ENCODE peak calls at places on chromosomes 13 and 19, in seven cellular contexts. T is ovary, K is esophagus muscularis mucosa, W is uterus, R is sigmoid colon, D is HepG2, A is thyroid gland. V is an unnamed sample.

GRCh38 chr13:110244096-110244830 is 62.7 kb downstream of the COL4A1 start:
- DNase-seq in A (no peak), D (no peak), W (no peak), K (peak), R (no peak), T (no peak), V (no peak)

GRCh38 chr13:33711441-33711840 is 106.5 kb upstream of the RFC3 start:
- DNase-seq in K (no peak), A (no peak), R (no peak), D (no peak), W (no peak), T (no peak), V (no peak)

GRCh38 chr13:109345433-109345941 is 440.9 kb downstream of the IRS2 start:
- DNase-seq in D (no peak), T (no peak), R (no peak), K (no peak), A (no peak), W (no peak), V (no peak)

GRCh38 chr19:33673996-33674395 is 52.2 kb downstream of the CHST8 start:
- DNase-seq in R (peak), A (no peak), K (no peak), W (no peak), T (no peak), D (no peak), V (no peak)

GRCh38 chr19:5048091-5048726 is 79.3 kb downstream of the KDM4B start:
- DNase-seq in D (peak), R (peak), T (peak), W (peak), A (peak), K (no peak), V (peak)

GRCh38 chr13:32829269-32829668 is 187.0 kb upstream of the KL start:
- DNase-seq in R (no peak), T (no peak), A (no peak), W (no peak), D (no peak), K (no peak), V (no peak)

GRCh38 chr13:112773601-112774447 is 84.0 kb downstream of the ATP11A start:
- DNase-seq in K (no peak), D (no peak), T (no peak), A (no peak), W (no peak), R (no peak), V (no peak)

GRCh38 chr13:26998265-26998664 is 173.3 kb downstream of the USP12 start:
- DNase-seq in T (no peak), D (no peak), A (no peak), W (no peak), K (no peak), R (no peak), V (no peak)

GRCh38 chr13:82717249-82717648 is 1165.0 kb downstream of the SLITRK1 start:
- DNase-seq in D (no peak), R (no peak), T (no peak), K (no peak), W (no peak), A (no peak), V (no peak)

GRCh38 chr19:29741776-29742175 is 26.7 kb upstream of the C19orf12 start:
- DNase-seq in D (no peak), A (no peak), W (no peak), T (no peak), R (no peak), K (no peak), V (no peak)

GRCh38 chr13:28716511-28716910 is 2.3 kb downstream of the SLC46A3 start:
- DNase-seq in D (no peak), R (peak), A (no peak), W (peak), K (no peak), T (peak), V (no peak)

GRCh38 chr13:112670864-112671263 is 19.0 kb upstream of the ATP11A start:
- DNase-seq in W (peak), A (no peak), K (no peak), T (no peak), D (no peak), R (peak), V (no peak)

GRCh38 chr13:29771247-29771646 is 79.2 kb downstream of the UBL3 start:
- DNase-seq in D (peak), R (no peak), A (no peak), K (no peak), W (no peak), T (no peak), V (no peak)

GRCh38 chr19:1168562-1168873 is 5.5 kb downstream of the SBNO2 start:
- DNase-seq in T (no peak), A (no peak), K (no peak), R (no peak), W (no peak), D (no peak), V (no peak)

GRCh38 chr19:57282011-57282636 is 1.8 kb downstream of the ZNF460 start:
- DNase-seq in D (no peak), A (no peak), R (no peak), T (no peak), W (no peak), K (no peak), V (no peak)

GRCh38 chr13:70703755-70704154 is 595.5 kb upstream of the KLHL1 start:
- DNase-seq in K (no peak), R (no peak), T (no peak), D (no peak), A (no peak), W (no peak), V (no peak)

GRCh38 chr19:53086949-53087348 is 16.3 kb downstream of the ZNF160 start:
- DNase-seq in D (no peak), W (peak), T (peak), A (peak), K (no peak), R (no peak), V (peak)

GRCh38 chr19:34165295-34165738 is 7.0 kb upstream of the LSM14A start:
- DNase-seq in D (no peak), W (no peak), A (no peak), K (no peak), R (no peak), T (no peak), V (no peak)

GRCh38 chr13:87131611-87132010 is 539.6 kb upstream of the SLITRK5 start:
- DNase-seq in K (no peak), D (no peak), W (no peak), T (no peak), A (no peak), R (no peak), V (no peak)

GRCh38 chr13:31885994-31886393 is 145.6 kb upstream of the FRY start:
- DNase-seq in A (peak), D (no peak), K (no peak), W (no peak), R (no peak), T (no peak), V (no peak)

GRCh38 chr13:96003304-96003703 is 49.9 kb downstream of the UGGT2 start:
- DNase-seq in K (no peak), W (no peak), D (no peak), T (no peak), A (no peak), R (no peak), V (no peak)

GRCh38 chr13:97200081-97200942 is 21.8 kb upstream of the MBNL2 start:
- DNase-seq in R (no peak), K (no peak), D (no peak), T (no peak), W (no peak), A (no peak), V (no peak)

GRCh38 chr13:81171065-81171647 is 830.2 kb upstream of the SPRY2 start:
- DNase-seq in R (no peak), A (no peak), K (no peak), W (no peak), T (no peak), D (peak), V (no peak)

GRCh38 chr19:51098366-51099069 is 9.7 kb downstream of the CTU1 start:
- DNase-seq in R (peak), W (no peak), A (peak), T (peak), K (no peak), D (no peak), V (no peak)

GRCh38 chr19:38018694-38019426 is 111.9 kb downstream of the SIPA1L3 start:
- DNase-seq in K (no peak), D (no peak), T (no peak), R (no peak), A (no peak), W (no peak), V (no peak)

GRCh38 chr13:60933638-60934037 is 482.0 kb downstream of the PCDH20 start:
- DNase-seq in D (no peak), R (no peak), K (no peak), T (no peak), W (no peak), A (no peak), V (no peak)

GRCh38 chr13:39224841-39225240 is 186.6 kb downstream of the NHLRC3 start:
- DNase-seq in R (no peak), D (no peak), W (no peak), A (no peak), K (no peak), T (no peak), V (no peak)

GRCh38 chr13:46905249-46905648 is 8.4 kb upstream of the HTR2A start:
- DNase-seq in D (no peak), W (no peak), T (no peak), R (no peak), K (no peak), A (no peak), V (no peak)

GRCh38 chr13:38954291-38954690 is 36.3 kb downstream of the STOML3 start:
- DNase-seq in W (no peak), T (no peak), R (no peak), K (no peak), A (no peak), D (no peak), V (no peak)

GRCh38 chr19:37963190-37963947 is 56.4 kb downstream of the SIPA1L3 start:
- DNase-seq in W (no peak), D (peak), A (no peak), K (no peak), T (no peak), R (no peak), V (no peak)

GRCh38 chr13:101211261-101211660 is 205.0 kb downstream of the NALCN start:
- DNase-seq in T (no peak), R (no peak), D (no peak), K (no peak), W (no peak), A (no peak), V (no peak)

GRCh38 chr19:46631481-46631880 is 4.5 kb downstream of the GNG8 start:
- DNase-seq in D (no peak), W (peak), T (peak), R (peak), A (no peak), K (no peak), V (peak)

GRCh38 chr13:24348385-24348784 is 39.0 kb downstream of the C1QTNF9 start:
- DNase-seq in T (no peak), D (no peak), K (peak), A (no peak), W (no peak), R (no peak), V (no peak)
- H3K27ac ChIP-seq in T (no peak), D (no peak), K (no peak), A (no peak), W (no peak), R (no peak), V (no peak)

DNA sequence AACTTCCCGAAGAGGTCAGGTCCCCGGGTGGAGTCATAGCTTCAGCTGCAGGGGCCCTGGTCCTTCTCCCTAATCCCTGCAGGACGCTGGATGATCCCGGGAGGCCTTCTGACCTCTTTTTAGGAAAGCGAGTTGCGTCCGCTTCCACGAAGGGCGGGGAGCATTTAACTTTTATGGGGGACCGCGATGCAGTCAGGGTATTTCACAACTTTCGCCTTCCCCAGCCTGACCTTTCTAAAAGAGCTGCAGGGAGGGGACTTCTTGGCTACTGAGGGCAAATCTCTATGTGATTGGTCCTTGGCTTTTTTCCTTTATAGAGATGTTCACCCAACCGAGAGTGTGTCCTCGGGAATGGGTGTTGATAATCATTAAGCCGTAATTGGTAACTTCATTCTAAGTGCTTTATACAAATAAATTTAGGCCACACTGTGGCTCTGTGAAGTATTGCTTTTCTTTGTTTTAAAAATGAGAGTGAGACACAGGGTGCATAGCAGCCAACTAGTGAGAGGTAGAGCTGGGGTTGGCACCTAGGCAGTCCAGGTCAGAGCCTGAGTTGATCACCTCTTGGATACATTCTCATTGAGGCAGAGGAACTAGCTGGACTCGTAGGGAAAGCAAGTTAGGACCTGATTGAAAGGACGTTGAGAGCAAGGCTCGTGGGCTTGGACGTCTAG is 841 bp downstream of the ZNF230 start:
- DNase-seq in K (peak), R (no peak), A (no peak), D (peak), T (peak), W (no peak), V (no peak)
- TF ChIP-seq POLR2A in K (no peak), R (no peak), A (no peak), D (no peak), T (no peak), W (no peak), V (no peak)

DNA sequence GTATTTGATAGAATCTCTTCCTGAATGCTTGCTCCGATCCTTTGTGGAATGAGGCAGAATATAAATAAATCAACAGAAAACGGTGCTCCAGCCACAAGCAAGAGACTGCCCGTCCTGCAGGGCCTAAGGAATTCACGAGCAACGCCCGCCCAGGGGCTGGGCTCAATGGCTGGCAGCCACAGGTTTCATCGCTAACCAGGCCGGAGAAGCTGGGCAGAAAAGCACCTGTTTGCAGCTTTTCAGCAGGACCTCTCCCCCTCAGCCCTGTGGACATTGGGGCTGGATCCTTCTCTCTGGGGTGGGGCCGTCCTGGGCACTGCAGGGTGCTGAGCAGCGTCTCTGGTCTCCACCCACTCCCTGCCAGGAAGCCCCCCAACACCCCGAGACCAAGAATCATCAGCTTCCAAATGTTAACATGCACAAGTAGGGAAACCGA is 102.5 kb downstream of the GADD45B start:
- DNase-seq in K (no peak), T (no peak), W (no peak), D (no peak), R (peak), A (peak), V (peak)
- H3K4me3 ChIP-seq in K (peak), T (peak), W (peak), D (peak), R (no peak), A (no peak), V (peak)

DNA sequence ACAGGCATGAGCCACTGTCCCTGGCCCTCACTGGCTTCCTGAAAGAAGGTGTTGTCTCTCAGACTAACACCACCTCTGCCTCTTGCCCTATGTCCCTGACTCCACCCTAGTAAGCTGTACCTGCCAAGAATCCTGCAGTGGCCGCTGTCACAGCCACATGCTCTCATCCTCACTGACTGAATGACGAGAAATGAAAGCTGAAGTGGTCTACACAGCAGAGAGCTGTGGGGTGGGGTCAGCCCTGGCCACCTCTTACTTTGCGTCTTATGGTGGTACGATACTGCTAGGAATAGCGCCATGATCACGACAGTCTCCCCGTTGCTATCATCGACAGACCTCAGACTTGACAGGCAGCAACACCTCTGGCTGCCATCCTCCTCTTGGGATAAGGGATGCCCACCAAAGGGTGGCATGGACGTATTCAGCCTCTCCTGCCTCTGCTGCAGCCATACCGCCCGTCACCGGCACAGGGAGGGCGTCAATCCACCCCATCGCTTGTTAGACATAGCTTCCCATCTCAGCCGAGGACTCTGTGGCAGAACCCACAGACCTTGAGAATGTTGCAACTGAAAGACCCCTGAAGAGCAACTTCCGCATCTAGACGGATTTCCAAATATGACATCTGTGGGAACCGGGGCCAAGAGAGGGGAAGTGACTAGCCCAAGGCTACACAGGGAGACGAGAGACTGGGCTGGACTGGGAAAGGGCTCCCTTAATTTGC is 809 bp downstream of the MYO1F start:
- DNase-seq in D (no peak), T (no peak), W (no peak), A (no peak), K (no peak), R (no peak), V (no peak)
- H3K27ac ChIP-seq in D (no peak), T (no peak), W (no peak), A (no peak), K (no peak), R (peak), V (no peak)

DNA sequence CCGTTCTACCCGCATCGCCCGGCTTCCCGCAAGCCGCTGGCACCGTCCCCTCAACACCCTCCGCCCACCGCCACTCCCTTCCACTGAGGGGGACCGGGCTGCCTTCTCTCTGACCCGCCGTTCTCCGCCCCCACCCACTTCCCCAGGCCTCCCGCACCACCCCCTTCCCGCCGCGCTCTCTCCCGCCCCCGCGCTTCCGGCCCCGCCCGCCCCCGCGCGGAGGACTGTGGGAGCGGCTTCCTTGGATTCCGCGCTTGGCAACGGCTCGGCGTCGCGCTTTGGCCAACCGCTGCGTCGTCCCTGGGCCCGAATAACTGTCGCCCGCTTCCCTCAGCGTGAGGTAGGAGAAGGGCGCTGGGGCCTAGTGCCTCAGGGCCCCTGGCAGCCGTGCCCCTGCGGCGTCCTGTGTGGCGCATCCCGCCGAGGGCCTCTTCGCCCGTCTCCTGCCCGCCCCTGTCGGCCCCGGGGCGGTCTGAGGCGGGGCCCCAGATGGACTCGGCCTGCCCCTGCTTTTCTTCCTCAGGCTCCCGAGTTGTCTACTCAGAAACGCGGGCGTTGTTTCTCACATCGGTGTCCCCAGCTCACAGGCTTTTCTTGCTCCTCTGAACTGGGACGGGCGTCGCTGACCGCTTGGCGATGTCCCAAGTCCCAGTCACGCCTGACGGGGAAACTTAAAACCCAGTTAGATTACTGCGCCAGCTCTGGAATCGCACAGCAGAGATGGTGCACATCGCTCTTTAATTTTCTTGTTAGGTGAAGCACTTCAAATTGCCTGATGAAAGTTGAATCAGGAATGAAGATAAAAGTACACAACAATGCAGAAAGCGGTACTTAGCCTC is at the start of gene IFT88:
- DNase-seq in R (peak), W (peak), T (peak), A (peak), K (peak), D (peak), V (peak)
- TF ChIP-seq POLR2A in R (no peak), W (peak), T (no peak), A (peak), K (no peak), D (peak), V (no peak)

GRCh38 chr13:49298903-49299605 is 51.3 kb downstream of the CDADC1 start:
- DNase-seq in R (no peak), K (no peak), A (peak), D (peak), W (no peak), T (no peak), V (peak)
- H3K4me3 ChIP-seq in R (no peak), K (no peak), A (no peak), D (no peak), W (no peak), T (no peak), V (no peak)

DNA sequence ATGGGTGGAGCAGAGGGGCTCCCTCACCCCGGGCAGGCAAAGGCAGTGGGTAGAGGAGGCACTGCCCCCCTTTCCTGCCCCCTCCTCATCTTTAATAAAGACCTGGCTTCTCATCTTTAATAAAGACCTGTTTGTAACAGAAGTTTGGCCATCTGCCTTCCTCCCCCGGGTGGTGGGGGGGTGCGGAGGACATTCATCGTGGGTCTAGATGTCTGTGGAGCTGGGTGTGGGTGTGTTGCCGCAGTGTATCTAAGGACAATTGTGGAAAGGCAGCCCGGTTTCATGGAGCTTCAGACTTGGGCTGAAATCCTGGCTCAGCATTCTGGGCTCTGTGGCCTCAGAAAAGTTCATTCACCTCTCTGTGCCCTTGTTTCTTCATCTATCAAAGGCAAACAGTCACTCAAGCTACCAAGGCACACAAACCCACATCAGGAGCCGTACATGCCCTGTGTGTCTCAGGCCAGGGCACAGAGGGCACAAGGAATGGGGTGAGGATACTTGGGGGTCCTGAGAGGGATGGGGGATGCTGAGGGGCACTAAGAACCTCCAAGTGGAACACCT is 8.8 kb upstream of the SWSAP1 start:
- DNase-seq in A (no peak), D (no peak), W (no peak), R (no peak), K (no peak), T (no peak), V (no peak)
- H3K27ac ChIP-seq in A (no peak), D (no peak), W (peak), R (no peak), K (no peak), T (no peak), V (peak)

V was measured in breast epithelium.